ENCODE peak calls at places on chromosomes 11 and 22, in seven cellular contexts. K is OCI-LY7; V is neural progenitor cell; W is ovary; U is aorta; Z is CD4-positive, alpha-beta memory T cell; H is cardiac muscle cell. N is an unnamed sample. For H3K4me1, the result is how much of the 10 kb centered on the place peaks cover.

GRCh38 chr22:28229566-28230483 is 310.8 kb upstream of the PITPNB start:
- DNase-seq in K (no peak), W (no peak), H (peak), V (no peak), Z (no peak), U (no peak), N (no peak)

GRCh38 chr11:110505514-110506284 is 76.0 kb downstream of the FDX1 start:
- DNase-seq in U (no peak), W (no peak), Z (no peak), H (no peak), V (no peak), K (no peak), N (no peak)

GRCh38 chr11:538431-539051 is 1.2 kb downstream of the LRRC56 start:
- DNase-seq in W (no peak), U (no peak), V (no peak), K (no peak), Z (no peak), H (no peak), N (no peak)

GRCh38 chr11:96306600-96306932 is 36.4 kb downstream of the MAML2 start:
- DNase-seq in V (no peak), U (no peak), W (no peak), Z (no peak), H (no peak), K (no peak), N (no peak)

GRCh38 chr22:36722055-36722454 is 18.5 kb upstream of the CACNG2 start:
- DNase-seq in V (no peak), H (no peak), W (no peak), U (no peak), K (no peak), Z (no peak), N (no peak)

GRCh38 chr22:36017661-36018091 is 10.9 kb downstream of the RBFOX2 start:
- DNase-seq in Z (no peak), W (no peak), K (peak), U (no peak), H (no peak), V (no peak), N (no peak)

GRCh38 chr11:19802773-19803293 is 90.2 kb downstream of the NAV2 start:
- DNase-seq in H (no peak), W (no peak), V (no peak), U (no peak), Z (no peak), K (no peak), N (no peak)

GRCh38 chr11:87820026-87820425 is 355.2 kb downstream of the RAB38 start:
- DNase-seq in W (no peak), V (no peak), K (no peak), U (no peak), Z (no peak), H (no peak), N (no peak)

GRCh38 chr22:45550416-45550815 is 47.7 kb downstream of the FBLN1 start:
- DNase-seq in W (no peak), V (no peak), K (no peak), H (no peak), U (peak), Z (no peak), N (no peak)

GRCh38 chr11:123357990-123358827 is 71.9 kb upstream of the GRAMD1B start:
- DNase-seq in H (peak), Z (peak), U (no peak), K (no peak), V (peak), W (no peak), N (peak)

GRCh38 chr11:134607963-134608750 is 196.1 kb upstream of the B3GAT1 start:
- DNase-seq in V (no peak), K (no peak), H (no peak), U (no peak), W (no peak), Z (no peak), N (no peak)

GRCh38 chr11:106327134-106327533 is 249.7 kb downstream of the AASDHPPT start:
- DNase-seq in U (no peak), K (no peak), Z (no peak), H (no peak), W (no peak), V (no peak), N (no peak)

GRCh38 chr11:107916671-107917241 is 11.5 kb upstream of the RAB39A start:
- DNase-seq in K (peak), W (no peak), U (no peak), Z (peak), V (peak), H (peak), N (no peak)

GRCh38 chr11:118202599-118203422 is 22.0 kb downstream of the JAML start:
- DNase-seq in Z (peak), K (no peak), W (no peak), U (no peak), V (no peak), H (no peak), N (peak)

GRCh38 chr11:44893250-44894216 is 57.1 kb downstream of the TP53I11 start:
- DNase-seq in U (no peak), Z (no peak), H (no peak), K (no peak), W (peak), V (peak), N (no peak)

GRCh38 chr22:30876221-30876751 is 92.3 kb downstream of the MORC2 start:
- DNase-seq in U (peak), K (no peak), V (no peak), W (no peak), Z (no peak), H (no peak), N (no peak)

GRCh38 chr22:23175817-23176644 is 4.3 kb upstream of the BCR start:
- DNase-seq in K (peak), Z (peak), V (no peak), W (no peak), H (no peak), U (no peak), N (peak)

GRCh38 chr11:66109294-66109693 is 39.2 kb downstream of the PACS1 start:
- DNase-seq in H (no peak), V (no peak), U (no peak), Z (no peak), W (no peak), K (no peak), N (no peak)
- H3K4me1 ChIP-seq in H (under half), V (under half), U (under half), Z (half or more), W (under half), K (under half), N (under half)

GRCh38 chr11:12007769-12008737 is at the start of gene DKK3:
- DNase-seq in V (peak), K (no peak), H (no peak), W (no peak), U (no peak), Z (peak), N (no peak)
- H3K4me3 ChIP-seq in V (peak), K (no peak), H (peak), W (peak), U (peak), Z (no peak), N (no peak)

GRCh38 chr11:67268684-67269268 is 2.5 kb downstream of the GRK2 start:
- DNase-seq in W (peak), H (no peak), K (no peak), Z (no peak), U (no peak), V (no peak), N (no peak)
- H3K4me1 ChIP-seq in W (under half), H (under half), K (half or more), Z (half or more), U (under half), V (under half), N (under half)

GRCh38 chr11:70205049-70205725 is 2.1 kb downstream of the FADD start:
- DNase-seq in U (peak), W (no peak), V (no peak), H (peak), Z (no peak), K (no peak), N (no peak)

GRCh38 chr11:70205766-70206165 is 2.7 kb downstream of the FADD start:
- DNase-seq in H (no peak), Z (no peak), W (no peak), V (no peak), U (peak), K (no peak), N (no peak)

GRCh38 chr11:70202898-70203748 is at the start of gene FADD:
- DNase-seq in Z (peak), K (peak), V (peak), H (peak), W (peak), U (peak), N (peak)

GRCh38 chr11:70203749-70204465 is 811 bp downstream of the FADD start:
- DNase-seq in U (peak), K (peak), W (peak), Z (peak), V (peak), H (peak), N (peak)

GRCh38 chr11:70204466-70204799 is 1.3 kb downstream of the FADD start:
- DNase-seq in U (no peak), V (no peak), W (no peak), H (no peak), Z (no peak), K (no peak), N (no peak)
- H3K4me3 ChIP-seq in U (peak), V (peak), W (peak), H (peak), Z (peak), K (peak), N (peak)

GRCh38 chr22:41745968-41746367 is 46.7 kb downstream of the MEI1 start:
- DNase-seq in H (no peak), K (peak), Z (no peak), V (no peak), U (no peak), W (no peak), N (no peak)
- H3K4me1 ChIP-seq in H (under half), K (under half), Z (under half), V (under half), U (under half), W (under half), N (under half)

GRCh38 chr11:113529606-113530005 is 54.4 kb upstream of the DRD2 start:
- DNase-seq in Z (no peak), W (no peak), U (no peak), V (no peak), K (no peak), H (no peak), N (no peak)
- H3K4me3 ChIP-seq in Z (no peak), W (no peak), U (no peak), V (no peak), K (no peak), H (no peak), N (no peak)

GRCh38 chr22:38957046-38957770 is at the start of gene APOBEC3A:
- DNase-seq in V (no peak), Z (no peak), K (no peak), W (no peak), H (no peak), U (peak), N (peak)

GRCh38 chr22:38955250-38955775 is 2.1 kb upstream of the APOBEC3A start:
- DNase-seq in U (no peak), K (no peak), W (no peak), V (no peak), Z (no peak), H (no peak), N (no peak)

GRCh38 chr22:38956551-38956950 is 858 bp upstream of the APOBEC3A start:
- DNase-seq in U (no peak), V (no peak), Z (no peak), K (no peak), H (no peak), W (no peak), N (no peak)

GRCh38 chr22:38954414-38955043 is 2.9 kb upstream of the APOBEC3A start:
- DNase-seq in Z (no peak), W (no peak), U (no peak), K (no peak), V (no peak), H (no peak), N (no peak)

GRCh38 chr22:38955926-38956325 is 1.5 kb upstream of the APOBEC3A start:
- DNase-seq in Z (no peak), U (no peak), V (no peak), K (no peak), W (no peak), H (no peak), N (no peak)
- H3K4me1 ChIP-seq in Z (under half), U (under half), V (under half), K (under half), W (under half), H (under half), N (under half)

GRCh38 chr22:50250249-50250554 is 863 bp downstream of the HDAC10 start:
- DNase-seq in U (no peak), V (no peak), K (no peak), H (no peak), Z (no peak), W (no peak), N (no peak)

GRCh38 chr22:50253046-50253580 is 2.0 kb upstream of the HDAC10 start:
- DNase-seq in K (no peak), V (no peak), W (no peak), Z (no peak), U (no peak), H (no peak), N (no peak)

GRCh38 chr22:50250555-50251471 is at the start of gene HDAC10:
- DNase-seq in W (peak), H (peak), K (peak), V (peak), Z (peak), U (peak), N (peak)

GRCh38 chr22:50252081-50253045 is 1.3 kb upstream of the HDAC10 start:
- DNase-seq in K (peak), Z (peak), U (peak), V (peak), H (peak), W (peak), N (peak)

DNA sequence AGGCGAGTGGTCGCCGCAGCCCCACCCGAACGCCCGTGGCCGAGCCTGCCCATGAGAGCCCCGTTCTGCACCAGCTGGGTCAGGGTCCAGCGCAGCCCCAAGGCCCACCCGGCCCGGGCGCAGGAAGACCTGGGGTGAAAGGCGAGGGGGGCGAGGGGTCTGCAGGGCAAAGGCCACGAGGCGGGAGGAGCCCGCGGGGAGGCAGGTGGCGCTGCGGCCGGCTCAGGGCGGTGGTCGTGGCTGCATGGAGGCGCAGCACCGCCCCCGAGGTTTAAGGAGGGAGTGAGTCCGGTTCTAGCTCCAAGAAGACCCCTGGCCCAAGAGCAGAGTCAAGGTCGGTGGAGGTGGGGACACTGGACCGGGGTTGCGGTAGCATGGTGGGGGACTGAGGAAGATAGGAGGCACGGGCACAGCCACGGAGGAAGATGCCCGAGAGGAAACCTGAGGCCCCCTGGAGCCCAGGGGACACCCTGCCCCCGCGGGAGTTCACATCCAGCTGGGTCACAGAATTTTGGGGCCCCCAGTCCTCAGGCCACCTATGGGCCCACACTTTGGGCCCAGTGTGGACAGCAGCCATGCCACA is 498 bp upstream of the HDAC10 start:
- DNase-seq in V (no peak), K (no peak), Z (no peak), H (no peak), U (no peak), W (no peak), N (no peak)
- H3K4me3 ChIP-seq in V (peak), K (peak), Z (no peak), H (peak), U (peak), W (peak), N (peak)

N was measured in small intestine.